ENCODE peak calls at places on chromosomes 13 and 19, in five cellular contexts. S, D, Z, C and R are unnamed samples.

GRCh38 chr19:49142866-49143335 is 12.3 kb downstream of the HRC start:
- DNase-seq in C (peak; percentile 91), Z (peak; percentile 95), D (peak; percentile 69), S (no peak), R (peak; percentile 80)

GRCh38 chr19:45753548-45753947 is 15.5 kb downstream of the SIX5 start:
- DNase-seq in Z (peak; percentile 54), C (no peak), D (no peak), S (no peak), R (no peak)

GRCh38 chr19:585551-586110 is 4.0 kb upstream of the HCN2 start:
- DNase-seq in C (no peak), Z (no peak), D (no peak), S (no peak), R (no peak)

GRCh38 chr13:28535734-28536133 is 40.8 kb upstream of the FLT1 start:
- DNase-seq in Z (no peak), S (no peak), D (no peak), C (no peak), R (no peak)

GRCh38 chr19:46529622-46530451 is 34.2 kb upstream of the PNMA8B start:
- DNase-seq in S (peak; percentile 71), C (peak; percentile 78), Z (peak; percentile 84), D (peak; percentile 62), R (peak; percentile 60)

GRCh38 chr19:2567580-2567979 is 91.7 kb downstream of the GADD45B start:
- DNase-seq in C (no peak), S (no peak), D (no peak), Z (no peak), R (no peak)

GRCh38 chr13:51663980-51664957 is 80.0 kb downstream of the WDFY2 start:
- DNase-seq in D (no peak), S (no peak), Z (no peak), C (no peak), R (no peak)

GRCh38 chr19:8302734-8303133 is 5.4 kb downstream of the CD320 start:
- DNase-seq in D (no peak), Z (no peak), C (no peak), S (no peak), R (no peak)

GRCh38 chr13:35479223-35479536 is 2.7 kb upstream of the MAB21L1 start:
- DNase-seq in S (no peak), Z (no peak), C (no peak), D (no peak), R (no peak)

GRCh38 chr19:53432088-53432661 is 391 bp downstream of the ZNF761 start:
- DNase-seq in D (peak; percentile 4), Z (no peak), C (peak; percentile 20), S (no peak), R (peak; percentile 7)

GRCh38 chr13:85985791-85986190 is 186.6 kb upstream of the SLITRK6 start:
- DNase-seq in C (peak; percentile 12), Z (no peak), D (no peak), S (no peak), R (no peak)

GRCh38 chr19:934865-935422 is 9.1 kb downstream of the ARID3A start:
- DNase-seq in Z (peak; percentile 86), D (no peak), S (no peak), C (peak; percentile 64), R (peak; percentile 79)

GRCh38 chr13:34751492-34751891 is 190.6 kb upstream of the NBEA start:
- DNase-seq in S (no peak), Z (no peak), C (no peak), D (no peak), R (no peak)

GRCh38 chr13:113495494-113496251 is 5.2 kb upstream of the DCUN1D2 start:
- DNase-seq in D (no peak), S (no peak), Z (no peak), C (peak; percentile 25), R (no peak)

GRCh38 chr19:54096642-54097106 is 3.9 kb downstream of the OSCAR start:
- DNase-seq in Z (no peak), S (no peak), D (no peak), C (peak; percentile 66), R (no peak)

GRCh38 chr19:52936151-52936957 is 13.1 kb upstream of the ZNF888 start:
- DNase-seq in C (no peak), S (no peak), Z (no peak), D (no peak), R (no peak)

GRCh38 chr13:33999830-34000605 is 182.1 kb downstream of the RFC3 start:
- DNase-seq in Z (peak; percentile 80), C (no peak), S (no peak), D (no peak), R (no peak)

GRCh38 chr13:19634129-19634740 is 776 bp downstream of the MPHOSPH8 start:
- DNase-seq in D (no peak), Z (peak; percentile 78), S (peak; percentile 5), C (peak; percentile 60), R (no peak)

GRCh38 chr19:50906217-50906616 is 5.0 kb downstream of the KLK4 start:
- DNase-seq in S (peak; percentile 10), Z (peak; percentile 69), D (peak; percentile 29), C (no peak), R (no peak)

GRCh38 chr19:15331419-15332310 is 674 bp downstream of the BRD4 start:
- DNase-seq in Z (peak; percentile 33), C (peak; percentile 35), D (peak; percentile 54), S (peak; percentile 36), R (peak; percentile 78)

GRCh38 chr13:28401303-28402056 is 93.4 kb downstream of the FLT1 start:
- DNase-seq in S (no peak), D (no peak), Z (no peak), C (peak; percentile 84), R (no peak)

GRCh38 chr13:41608779-41609178 is 151.4 kb downstream of the RGCC start:
- DNase-seq in D (no peak), S (no peak), C (no peak), Z (no peak), R (no peak)

GRCh38 chr13:57637515-57637914 is 6.0 kb downstream of the PCDH17 start:
- DNase-seq in Z (no peak), S (no peak), C (no peak), D (no peak), R (no peak)

GRCh38 chr19:308471-309205 is 17.4 kb upstream of the PLPP2 start:
- DNase-seq in D (no peak), C (no peak), S (no peak), Z (no peak), R (no peak)

GRCh38 chr19:15210323-15210774 is 9.6 kb upstream of the NOTCH3 start:
- DNase-seq in S (no peak), D (no peak), C (peak; percentile 97), Z (no peak), R (no peak)

GRCh38 chr13:30774214-30774730 is 38.9 kb downstream of the ALOX5AP start:
- DNase-seq in C (no peak), S (no peak), D (no peak), Z (no peak), R (no peak)

GRCh38 chr13:33487575-33488243 is 202.2 kb upstream of the STARD13 start:
- DNase-seq in D (no peak), S (no peak), Z (peak; percentile 45), C (peak; percentile 86), R (peak; percentile 32)

GRCh38 chr19:6811906-6812305 is 39.4 kb downstream of the VAV1 start:
- DNase-seq in D (no peak), Z (peak; percentile 24), C (peak; percentile 88), S (no peak), R (no peak)

GRCh38 chr13:51420681-51421476 is 32.0 kb downstream of the INTS6 start:
- DNase-seq in D (no peak), C (no peak), S (no peak), Z (no peak), R (no peak)

GRCh38 chr13:98524391-98524790 is 52.5 kb downstream of the STK24 start:
- DNase-seq in D (no peak), S (no peak), C (no peak), Z (no peak), R (no peak)

GRCh38 chr19:13781547-13781946 is 7.3 kb downstream of the C19orf53 start:
- DNase-seq in S (no peak), C (peak; percentile 92), D (no peak), Z (no peak), R (no peak)

GRCh38 chr13:90055121-90055520 is 1292.4 kb upstream of the MIR17HG start:
- DNase-seq in D (no peak), C (no peak), Z (no peak), S (no peak), R (no peak)

GRCh38 chr19:40461669-40462221 is 3.8 kb downstream of the BLVRB start:
- DNase-seq in C (no peak), S (no peak), D (no peak), Z (no peak), R (no peak)

GRCh38 chr19:58022283-58022660 is 11.6 kb upstream of the ZSCAN1 start:
- DNase-seq in C (no peak), S (no peak), Z (no peak), D (no peak), R (no peak)

GRCh38 chr19:43479226-43479625 is 13.8 kb upstream of the LYPD3 start:
- DNase-seq in C (no peak), S (no peak), Z (no peak), D (no peak), R (no peak)

GRCh38 chr13:73933795-73934194 is 200.4 kb downstream of the KLF12 start:
- DNase-seq in C (no peak), D (no peak), S (no peak), Z (no peak), R (no peak)

GRCh38 chr13:113777311-113778260 is 18.6 kb downstream of the TMEM255B start:
- DNase-seq in Z (no peak), D (no peak), C (no peak), S (no peak), R (no peak)